ENCODE peak calls at places on chromosomes 11 and 22, in nine cellular contexts. M, H, A, R, E, W, G, I and D are unnamed samples.

GRCh38 chr11:5596611-5597201 is at the start of gene TRIM6:
- DNase-seq in M (peak), H (no peak), A (no peak), R (peak), E (peak), W (no peak), G (peak), I (peak), D (peak)

GRCh38 chr22:49683032-49683431 is 144.6 kb downstream of the BRD1 start:
- DNase-seq in M (no peak), H (no peak), A (no peak), R (no peak), E (no peak), W (no peak), G (no peak), I (no peak), D (no peak)

GRCh38 chr11:20647976-20648565 is 21.3 kb upstream of the NELL1 start:
- DNase-seq in M (peak), H (peak), A (peak), R (peak), E (peak), W (peak), G (peak), I (peak), D (peak)

GRCh38 chr11:90722552-90723190 is 499.8 kb upstream of the CHORDC1 start:
- DNase-seq in M (no peak), H (peak), A (no peak), R (no peak), E (no peak), W (no peak), G (peak), I (no peak), D (no peak)

GRCh38 chr11:85974126-85974525 is 94.8 kb downstream of the PICALM start:
- DNase-seq in M (no peak), H (no peak), A (no peak), R (no peak), E (no peak), W (no peak), G (no peak), I (no peak), D (peak)

GRCh38 chr11:16792426-16792825 is 54.0 kb downstream of the C11orf58 start:
- DNase-seq in M (no peak), H (no peak), A (no peak), R (peak), E (no peak), W (no peak), G (no peak), I (no peak), D (no peak)

GRCh38 chr11:11537372-11537771 is 84.4 kb downstream of the GALNT18 start:
- DNase-seq in M (no peak), H (no peak), A (no peak), R (no peak), E (no peak), W (no peak), G (no peak), I (no peak), D (no peak)

GRCh38 chr11:117506856-117507425 is 179.3 kb downstream of the CEP164 start:
- DNase-seq in M (no peak), H (no peak), A (no peak), R (no peak), E (no peak), W (peak), G (no peak), I (no peak), D (no peak)

GRCh38 chr11:60367896-60368295 is 10.4 kb upstream of the MS4A7 start:
- DNase-seq in M (no peak), H (no peak), A (no peak), R (no peak), E (no peak), W (no peak), G (no peak), I (no peak), D (no peak)

GRCh38 chr11:121389651-121390050 is 62.5 kb upstream of the SORL1 start:
- DNase-seq in M (peak), H (no peak), A (no peak), R (no peak), E (no peak), W (no peak), G (no peak), I (no peak), D (no peak)

GRCh38 chr11:5992150-5992549 is 5.4 kb upstream of the OR52L1 start:
- DNase-seq in M (no peak), H (no peak), A (no peak), R (no peak), E (no peak), W (no peak), G (no peak), I (no peak), D (no peak)

GRCh38 chr11:42524534-42525227 is 787.1 kb upstream of the API5 start:
- DNase-seq in M (peak), H (peak), A (no peak), R (peak), E (peak), W (peak), G (peak), I (peak), D (peak)

GRCh38 chr11:578276-579035 is 2.2 kb downstream of the PHRF1 start:
- DNase-seq in M (no peak), H (no peak), A (no peak), R (no peak), E (no peak), W (no peak), G (peak), I (no peak), D (no peak)

GRCh38 chr11:85718991-85719807 is 33.2 kb upstream of the CCDC89 start:
- DNase-seq in M (peak), H (peak), A (peak), R (peak), E (peak), W (no peak), G (peak), I (peak), D (peak)

GRCh38 chr11:40032331-40032730 is 1427.1 kb downstream of the LRRC4C start:
- DNase-seq in M (no peak), H (no peak), A (no peak), R (no peak), E (no peak), W (no peak), G (no peak), I (no peak), D (no peak)

GRCh38 chr11:119875841-119876600 is 147.0 kb upstream of the NECTIN1 start:
- DNase-seq in M (no peak), H (no peak), A (no peak), R (no peak), E (no peak), W (no peak), G (no peak), I (no peak), D (no peak)

GRCh38 chr22:46789992-46790391 is 27.5 kb downstream of the TBC1D22A start:
- DNase-seq in M (no peak), H (no peak), A (no peak), R (no peak), E (no peak), W (no peak), G (no peak), I (no peak), D (no peak)

GRCh38 chr11:116329354-116330090 is 443.3 kb downstream of the BUD13 start:
- DNase-seq in M (no peak), H (no peak), A (no peak), R (no peak), E (no peak), W (no peak), G (no peak), I (no peak), D (no peak)

GRCh38 chr11:70025308-70025707 is 52.8 kb upstream of the ANO1 start:
- DNase-seq in M (no peak), H (no peak), A (no peak), R (no peak), E (no peak), W (no peak), G (no peak), I (no peak), D (no peak)
- H3K9ac ChIP-seq in M (no peak), H (no peak), A (no peak), R (no peak), E (no peak), W (no peak), G (no peak), I (no peak), D (no peak)

GRCh38 chr11:118622376-118623290 is 15.2 kb downstream of the PHLDB1 start:
- DNase-seq in M (no peak), H (no peak), A (peak), R (peak), E (peak), W (peak), G (peak), I (no peak), D (peak)

GRCh38 chr11:118621071-118621815 is 13.8 kb downstream of the PHLDB1 start:
- DNase-seq in M (no peak), H (peak), A (peak), R (peak), E (peak), W (peak), G (peak), I (peak), D (peak)

GRCh38 chr11:118620529-118621070 is 13.2 kb downstream of the PHLDB1 start:
- DNase-seq in M (no peak), H (peak), A (no peak), R (no peak), E (no peak), W (no peak), G (no peak), I (no peak), D (no peak)

GRCh38 chr11:118623291-118623655 is 15.9 kb downstream of the PHLDB1 start:
- DNase-seq in M (no peak), H (peak), A (no peak), R (peak), E (peak), W (peak), G (peak), I (no peak), D (peak)

GRCh38 chr11:118621898-118622375 is 14.5 kb downstream of the PHLDB1 start:
- DNase-seq in M (no peak), H (no peak), A (no peak), R (peak), E (no peak), W (no peak), G (no peak), I (no peak), D (peak)
- H3K4me3 ChIP-seq in M (peak), H (peak), A (peak), R (peak), E (peak), W (peak), G (peak), I (peak), D (peak)

GRCh38 chr11:2777871-2778629 is 78.3 kb upstream of the KCNQ1OT1 start:
- DNase-seq in M (no peak), H (no peak), A (no peak), R (no peak), E (no peak), W (peak), G (no peak), I (peak), D (no peak)
- H3K9ac ChIP-seq in M (no peak), H (no peak), A (no peak), R (no peak), E (no peak), W (peak), G (no peak), I (no peak), D (no peak)

GRCh38 chr22:30321461-30321860 is 5.3 kb downstream of the TBC1D10A start:
- DNase-seq in M (no peak), H (no peak), A (no peak), R (no peak), E (no peak), W (no peak), G (no peak), I (no peak), D (no peak)
- H3K4me3 ChIP-seq in M (no peak), H (no peak), A (no peak), R (no peak), E (no peak), W (no peak), G (no peak), I (no peak), D (no peak)

GRCh38 chr11:34976496-34976895 is 60.1 kb downstream of the PDHX start:
- DNase-seq in M (no peak), H (no peak), A (no peak), R (no peak), E (no peak), W (no peak), G (no peak), I (no peak), D (no peak)
- H3K9ac ChIP-seq in M (no peak), H (no peak), A (no peak), R (peak), E (peak), W (peak), G (peak), I (no peak), D (no peak)